ENCODE peak calls at places on chromosomes 12 and 14, in seven cellular contexts. L, G, P, Y, Q, Z and F are unnamed samples.

GRCh38 chr14:81206115-81206514 is 14.6 kb downstream of the GTF2A1 start:
- ATAC-seq in L (no peak), G (no peak), P (no peak), Y (no peak), Q (no peak), Z (peak), F (peak)

GRCh38 chr12:66196806-66197205 is 7.8 kb downstream of the IRAK3 start:
- ATAC-seq in L (no peak), G (no peak), P (no peak), Y (no peak), Q (no peak), Z (peak), F (peak)

GRCh38 chr12:51421266-51421884 is 3.3 kb upstream of the SLC4A8 start:
- ATAC-seq in L (no peak), G (no peak), P (peak), Y (peak), Q (peak), Z (peak), F (no peak)

GRCh38 chr14:100427166-100427565 is 104.0 kb downstream of the SLC25A47 start:
- ATAC-seq in L (no peak), G (no peak), P (no peak), Y (no peak), Q (no peak), Z (no peak), F (no peak)

GRCh38 chr14:92657457-92658142 is 90.8 kb downstream of the LGMN start:
- ATAC-seq in L (no peak), G (peak), P (peak), Y (no peak), Q (no peak), Z (no peak), F (no peak)

GRCh38 chr12:13367973-13368372 is 171.4 kb downstream of the EMP1 start:
- ATAC-seq in L (no peak), G (peak), P (peak), Y (no peak), Q (no peak), Z (no peak), F (no peak)

GRCh38 chr12:28108599-28108998 is 81.7 kb upstream of the CCDC91 start:
- ATAC-seq in L (peak), G (no peak), P (no peak), Y (peak), Q (no peak), Z (peak), F (peak)

GRCh38 chr12:43544703-43545102 is 7.3 kb downstream of the ADAMTS20 start:
- ATAC-seq in L (no peak), G (no peak), P (no peak), Y (no peak), Q (no peak), Z (no peak), F (no peak)

GRCh38 chr14:97887690-97888089 is 1090.5 kb downstream of the VRK1 start:
- ATAC-seq in L (no peak), G (no peak), P (no peak), Y (no peak), Q (no peak), Z (no peak), F (no peak)

GRCh38 chr12:49671051-49671765 is 36.0 kb downstream of the FMNL3 start:
- ATAC-seq in L (peak), G (no peak), P (no peak), Y (peak), Q (no peak), Z (peak), F (peak)

GRCh38 chr14:51006781-51007211 is 62.5 kb upstream of the PYGL start:
- ATAC-seq in L (no peak), G (peak), P (peak), Y (no peak), Q (no peak), Z (no peak), F (peak)

GRCh38 chr14:49424436-49425331 is 161.5 kb downstream of the RPS29 start:
- ATAC-seq in L (no peak), G (no peak), P (no peak), Y (no peak), Q (no peak), Z (no peak), F (peak)